ENCODE peak calls at places on chromosome 15, in four cellular contexts. One of them, this sample, is unnamed.

GRCh38 chr15:50181206-50181982 is 602 bp upstream of the SLC27A2 start:
- DNase-seq in nucleus accumbens: no peak
- DNase-seq in cortex of kidney: no peak
- DNase-seq in hypothalamus: no peak
- DNase-seq in this sample: peak; percentile 18

GRCh38 chr15:60718661-60719069 is 239.7 kb upstream of the ICE2 start:
- DNase-seq in nucleus accumbens: no peak
- DNase-seq in hypothalamus: no peak
- DNase-seq in cortex of kidney: no peak
- DNase-seq in this sample: no peak

GRCh38 chr15:74302821-74303359 is 64.6 kb downstream of the CYP11A1 start:
- DNase-seq in cortex of kidney: no peak
- DNase-seq in hypothalamus: no peak
- DNase-seq in nucleus accumbens: peak; percentile 15
- DNase-seq in this sample: no peak

GRCh38 chr15:59364238-59364637 is 8.4 kb downstream of the MYO1E start:
- DNase-seq in hypothalamus: no peak
- DNase-seq in cortex of kidney: no peak
- DNase-seq in nucleus accumbens: no peak
- DNase-seq in this sample: no peak

GRCh38 chr15:29123991-29124390 is 145.6 kb downstream of the NSMCE3 start:
- DNase-seq in hypothalamus: no peak
- DNase-seq in nucleus accumbens: no peak
- DNase-seq in cortex of kidney: no peak
- DNase-seq in this sample: no peak

GRCh38 chr15:75695634-75696302 is 16.9 kb downstream of the CSPG4 start:
- DNase-seq in hypothalamus: no peak
- DNase-seq in nucleus accumbens: no peak
- DNase-seq in cortex of kidney: no peak
- DNase-seq in this sample: no peak

GRCh38 chr15:40379853-40380252 is 2.7 kb upstream of the KNSTRN start:
- DNase-seq in hypothalamus: no peak
- DNase-seq in nucleus accumbens: no peak
- DNase-seq in cortex of kidney: no peak
- DNase-seq in this sample: no peak

GRCh38 chr15:93274276-93274675 is 185.3 kb upstream of the RGMA start:
- DNase-seq in hypothalamus: no peak
- DNase-seq in nucleus accumbens: no peak
- DNase-seq in cortex of kidney: no peak
- DNase-seq in this sample: no peak

GRCh38 chr15:92719024-92719423 is 63.4 kb upstream of the FAM174B start:
- DNase-seq in hypothalamus: no peak
- DNase-seq in cortex of kidney: no peak
- DNase-seq in nucleus accumbens: no peak
- DNase-seq in this sample: no peak

GRCh38 chr15:52652984-52653383 is 26.2 kb downstream of the ATOSA start:
- DNase-seq in nucleus accumbens: no peak
- DNase-seq in hypothalamus: no peak
- DNase-seq in cortex of kidney: no peak
- DNase-seq in this sample: no peak

GRCh38 chr15:63054281-63054683 is 11.7 kb downstream of the TPM1 start:
- DNase-seq in hypothalamus: no peak
- DNase-seq in nucleus accumbens: no peak
- DNase-seq in cortex of kidney: no peak
- DNase-seq in this sample: no peak

GRCh38 chr15:64775551-64776401 is at the start of gene RBPMS2:
- DNase-seq in hypothalamus: no peak
- DNase-seq in cortex of kidney: no peak
- DNase-seq in nucleus accumbens: no peak
- DNase-seq in this sample: no peak

GRCh38 chr15:89068325-89068784 is 19.9 kb upstream of the ABHD2 start:
- DNase-seq in hypothalamus: no peak
- DNase-seq in cortex of kidney: no peak
- DNase-seq in nucleus accumbens: no peak
- DNase-seq in this sample: no peak

GRCh38 chr15:93072440-93073394 is 16.3 kb downstream of the RGMA start:
- DNase-seq in nucleus accumbens: peak; percentile 33
- DNase-seq in hypothalamus: no peak
- DNase-seq in cortex of kidney: no peak
- DNase-seq in this sample: no peak

GRCh38 chr15:67144609-67145306 is 79.4 kb downstream of the SMAD3 start:
- DNase-seq in nucleus accumbens: no peak
- DNase-seq in cortex of kidney: no peak
- DNase-seq in hypothalamus: no peak
- DNase-seq in this sample: no peak

GRCh38 chr15:62818691-62819090 is 223.9 kb upstream of the TPM1 start:
- DNase-seq in hypothalamus: no peak
- DNase-seq in cortex of kidney: no peak
- DNase-seq in nucleus accumbens: no peak
- DNase-seq in this sample: no peak

GRCh38 chr15:62607643-62608042 is 434.9 kb upstream of the TPM1 start:
- DNase-seq in cortex of kidney: no peak
- DNase-seq in hypothalamus: no peak
- DNase-seq in nucleus accumbens: no peak
- DNase-seq in this sample: no peak

GRCh38 chr15:67040277-67040676 is 25.1 kb upstream of the SMAD3 start:
- DNase-seq in nucleus accumbens: no peak
- DNase-seq in cortex of kidney: no peak
- DNase-seq in hypothalamus: no peak
- DNase-seq in this sample: no peak

This sample was measured in cerebellar nuclear complex.